ENCODE peak calls at places on chromosome 11, in five cellular contexts. H is heart right ventricle; C is small intestine; G is stimulated activated CD4-positive, alpha-beta T cell treated with anti-CD3 and anti-CD28 coated beads, Interleukin-2, amount 100 ng/mL, for 48 hours; F is esophagus squamous epithelium. P is an unnamed sample.

GRCh38 chr11:119488256-119488995 is 65.5 kb upstream of the THY1 start:
- DNase-seq in H (no peak), C (no peak), G (no peak), F (no peak), P (no peak)

GRCh38 chr11:13577881-13578280 is 82.1 kb upstream of the PTH start:
- DNase-seq in H (no peak), C (no peak), G (no peak), F (no peak), P (no peak)

GRCh38 chr11:63839508-63840355 is 822 bp downstream of the MARK2 start:
- DNase-seq in H (peak), C (peak), G (peak), F (no peak), P (no peak)

GRCh38 chr11:12464303-12464702 is 86.9 kb downstream of the PARVA start:
- DNase-seq in H (no peak), C (no peak), G (no peak), F (no peak), P (no peak)

GRCh38 chr11:15170170-15170569 is 55.4 kb downstream of the INSC start:
- DNase-seq in H (no peak), C (no peak), G (no peak), F (no peak), P (no peak)

GRCh38 chr11:721347-721912 is 15.4 kb downstream of the EPS8L2 start:
- DNase-seq in H (no peak), C (no peak), G (no peak), F (no peak), P (no peak)

GRCh38 chr11:2818503-2818902 is 67.1 kb downstream of the CDKN1C start:
- DNase-seq in H (no peak), C (no peak), G (no peak), F (no peak), P (no peak)

GRCh38 chr11:60785806-60786361 is 751 bp downstream of the MS4A10 start:
- DNase-seq in H (no peak), C (peak), G (no peak), F (no peak), P (no peak)

GRCh38 chr11:130150790-130151189 is 8.8 kb upstream of the ST14 start:
- DNase-seq in H (no peak), C (no peak), G (no peak), F (no peak), P (no peak)

GRCh38 chr11:128399722-128400121 is 187.6 kb downstream of the ETS1 start:
- DNase-seq in H (no peak), C (no peak), G (no peak), F (no peak), P (no peak)

GRCh38 chr11:12410006-12410728 is 32.8 kb downstream of the PARVA start:
- DNase-seq in H (no peak), C (no peak), G (no peak), F (no peak), P (no peak)

GRCh38 chr11:110613526-110613925 is 98.7 kb downstream of the ARHGAP20 start:
- DNase-seq in H (no peak), C (no peak), G (no peak), F (no peak), P (no peak)

GRCh38 chr11:85896871-85897270 is 41.7 kb downstream of the CCDC83 start:
- DNase-seq in H (no peak), C (no peak), G (no peak), F (no peak), P (no peak)